ENCODE peak calls at places on chromosomes 11 and 22, in five cellular contexts. One of them, this sample, is unnamed.

GRCh38 chr22:24486501-24486921 is 8.6 kb upstream of the UPB1 start:
- DNase-seq in dermis blood vessel endothelial cell: peak; percentile 74
- DNase-seq in stomach: no peak
- DNase-seq in germinal center: no peak
- DNase-seq in Right ventricle myocardium superior: no peak
- DNase-seq in this sample: no peak

GRCh38 chr11:12998336-12998735 is 10.8 kb upstream of the RASSF10 start:
- DNase-seq in dermis blood vessel endothelial cell: no peak
- DNase-seq in stomach: no peak
- DNase-seq in Right ventricle myocardium superior: no peak
- DNase-seq in germinal center: no peak
- DNase-seq in this sample: no peak

GRCh38 chr11:12721816-12722604 is 47.8 kb downstream of the TEAD1 start:
- DNase-seq in germinal center: no peak
- DNase-seq in stomach: no peak
- DNase-seq in dermis blood vessel endothelial cell: no peak
- DNase-seq in Right ventricle myocardium superior: no peak
- DNase-seq in this sample: no peak

GRCh38 chr11:3196161-3197043 is 22.2 kb downstream of the MRGPRG start:
- DNase-seq in dermis blood vessel endothelial cell: no peak
- DNase-seq in stomach: peak; percentile 20
- DNase-seq in Right ventricle myocardium superior: no peak
- DNase-seq in germinal center: no peak
- DNase-seq in this sample: peak; percentile 5

GRCh38 chr11:45145421-45146071 is 893 bp upstream of the PRDM11 start:
- DNase-seq in stomach: peak; percentile 31
- DNase-seq in dermis blood vessel endothelial cell: peak; percentile 51
- DNase-seq in germinal center: peak; percentile 17
- DNase-seq in Right ventricle myocardium superior: peak; percentile 63
- DNase-seq in this sample: peak; percentile 34

GRCh38 chr11:37230865-37231264 is 632.8 kb upstream of the RAG2 start:
- DNase-seq in germinal center: no peak
- DNase-seq in Right ventricle myocardium superior: no peak
- DNase-seq in stomach: no peak
- DNase-seq in dermis blood vessel endothelial cell: no peak
- DNase-seq in this sample: no peak

GRCh38 chr11:64996710-64997380 is at the start of gene BATF2:
- DNase-seq in stomach: peak; percentile 89
- DNase-seq in dermis blood vessel endothelial cell: peak; percentile 62
- DNase-seq in germinal center: peak; percentile 80
- DNase-seq in Right ventricle myocardium superior: peak; percentile 79
- DNase-seq in this sample: peak; percentile 90

GRCh38 chr22:37990862-37991261 is 6.5 kb upstream of the SOX10 start:
- DNase-seq in germinal center: no peak
- DNase-seq in Right ventricle myocardium superior: no peak
- DNase-seq in dermis blood vessel endothelial cell: no peak
- DNase-seq in stomach: no peak
- DNase-seq in this sample: no peak

GRCh38 chr11:704799-705645 is 1.0 kb upstream of the EPS8L2 start:
- DNase-seq in stomach: peak; percentile 91
- DNase-seq in germinal center: no peak
- DNase-seq in dermis blood vessel endothelial cell: no peak
- DNase-seq in Right ventricle myocardium superior: no peak
- DNase-seq in this sample: peak; percentile 87

GRCh38 chr22:45863981-45864751 is 112.8 kb downstream of the WNT7B start:
- DNase-seq in stomach: peak; percentile 77
- DNase-seq in dermis blood vessel endothelial cell: peak; percentile 69
- DNase-seq in Right ventricle myocardium superior: peak; percentile 84
- DNase-seq in germinal center: peak; percentile 81
- DNase-seq in this sample: peak; percentile 58

GRCh38 chr11:68302256-68303054 is 9.9 kb upstream of the LRP5 start:
- DNase-seq in dermis blood vessel endothelial cell: no peak
- DNase-seq in Right ventricle myocardium superior: no peak
- DNase-seq in germinal center: no peak
- DNase-seq in stomach: no peak
- DNase-seq in this sample: peak; percentile 84

GRCh38 chr11:64710418-64711137 is 12.4 kb downstream of the NRXN2 start:
- DNase-seq in Right ventricle myocardium superior: no peak
- DNase-seq in stomach: no peak
- DNase-seq in dermis blood vessel endothelial cell: no peak
- DNase-seq in germinal center: no peak
- DNase-seq in this sample: no peak

GRCh38 chr11:596374-596773 is 19.4 kb downstream of the IRF7 start:
- DNase-seq in stomach: no peak
- DNase-seq in Right ventricle myocardium superior: no peak
- DNase-seq in dermis blood vessel endothelial cell: no peak
- DNase-seq in germinal center: no peak
- DNase-seq in this sample: no peak

GRCh38 chr22:22086501-22087158 is 104.0 kb upstream of the TOP3B start:
- DNase-seq in dermis blood vessel endothelial cell: no peak
- DNase-seq in stomach: no peak
- DNase-seq in Right ventricle myocardium superior: no peak
- DNase-seq in germinal center: no peak
- DNase-seq in this sample: no peak

GRCh38 chr22:45423524-45423923 is 10.0 kb downstream of the RIBC2 start:
- DNase-seq in germinal center: no peak
- DNase-seq in Right ventricle myocardium superior: no peak
- DNase-seq in stomach: no peak
- DNase-seq in dermis blood vessel endothelial cell: no peak
- DNase-seq in this sample: no peak

GRCh38 chr22:46910624-46911023 is 148.2 kb downstream of the TBC1D22A start:
- DNase-seq in germinal center: no peak
- DNase-seq in Right ventricle myocardium superior: no peak
- DNase-seq in dermis blood vessel endothelial cell: no peak
- DNase-seq in stomach: no peak
- DNase-seq in this sample: no peak

GRCh38 chr22:47042861-47043496 is 280.5 kb downstream of the TBC1D22A start:
- DNase-seq in germinal center: no peak
- DNase-seq in stomach: no peak
- DNase-seq in dermis blood vessel endothelial cell: no peak
- DNase-seq in Right ventricle myocardium superior: peak; percentile 16
- DNase-seq in this sample: no peak

GRCh38 chr11:9250139-9250582 is 15.0 kb downstream of the DENND5A start:
- DNase-seq in Right ventricle myocardium superior: no peak
- DNase-seq in stomach: no peak
- DNase-seq in dermis blood vessel endothelial cell: peak; percentile 51
- DNase-seq in germinal center: no peak
- DNase-seq in this sample: no peak

GRCh38 chr11:68569357-68569756 is 108.8 kb downstream of the PPP6R3 start:
- DNase-seq in stomach: no peak
- DNase-seq in dermis blood vessel endothelial cell: no peak
- DNase-seq in Right ventricle myocardium superior: no peak
- DNase-seq in germinal center: no peak
- DNase-seq in this sample: no peak

GRCh38 chr11:107050126-107050525 is 31.9 kb upstream of the GUCY1A2 start:
- DNase-seq in dermis blood vessel endothelial cell: no peak
- DNase-seq in stomach: no peak
- DNase-seq in germinal center: no peak
- DNase-seq in Right ventricle myocardium superior: no peak
- DNase-seq in this sample: no peak

GRCh38 chr22:48953103-48953720 is 874.5 kb downstream of the BRD1 start:
- DNase-seq in stomach: no peak
- DNase-seq in dermis blood vessel endothelial cell: no peak
- DNase-seq in Right ventricle myocardium superior: no peak
- DNase-seq in germinal center: no peak
- DNase-seq in this sample: no peak

GRCh38 chr11:122367809-122368231 is 251.8 kb upstream of the BLID start:
- DNase-seq in stomach: no peak
- DNase-seq in germinal center: no peak
- DNase-seq in dermis blood vessel endothelial cell: peak; percentile 21
- DNase-seq in Right ventricle myocardium superior: no peak
- DNase-seq in this sample: no peak

GRCh38 chr11:46490576-46491100 is 99.1 kb upstream of the CHRM4 start:
- DNase-seq in stomach: no peak
- DNase-seq in dermis blood vessel endothelial cell: peak; percentile 50
- DNase-seq in germinal center: no peak
- DNase-seq in Right ventricle myocardium superior: no peak
- DNase-seq in this sample: no peak

GRCh38 chr11:1618231-1618630 is 3.7 kb downstream of the KRTAP5-4 start:
- DNase-seq in dermis blood vessel endothelial cell: no peak
- DNase-seq in stomach: no peak
- DNase-seq in germinal center: no peak
- DNase-seq in Right ventricle myocardium superior: no peak
- DNase-seq in this sample: no peak

GRCh38 chr11:70517996-70518907 is 119.9 kb downstream of the CTTN start:
- DNase-seq in stomach: no peak
- DNase-seq in Right ventricle myocardium superior: peak; percentile 30
- DNase-seq in germinal center: no peak
- DNase-seq in dermis blood vessel endothelial cell: no peak
- DNase-seq in this sample: no peak

GRCh38 chr11:66886671-66887221 is 29.9 kb downstream of the LRFN4 start:
- DNase-seq in stomach: peak; percentile 58
- DNase-seq in Right ventricle myocardium superior: peak; percentile 65
- DNase-seq in dermis blood vessel endothelial cell: no peak
- DNase-seq in germinal center: no peak
- DNase-seq in this sample: no peak

GRCh38 chr11:33868646-33869461 is 23.0 kb downstream of the LMO2 start:
- DNase-seq in stomach: no peak
- DNase-seq in dermis blood vessel endothelial cell: peak; percentile 30
- DNase-seq in Right ventricle myocardium superior: no peak
- DNase-seq in germinal center: peak; percentile 29
- DNase-seq in this sample: no peak